ENCODE peak calls at places on chromosomes 11 and 22, in six cellular contexts. T is small intestine, V is mammary epithelial cell, W is mesenchymal stem cell, G is IMR-90, H is stomach. S is an unnamed sample.

GRCh38 chr11:9664276-9665171 is 647 bp downstream of the SWAP70 start:
- DNase-seq in T (peak), V (peak), W (peak), G (peak), H (peak), S (peak)

GRCh38 chr11:45904309-45904915 is 2.7 kb downstream of the FREY1 start:
- DNase-seq in T (peak), V (no peak), W (no peak), G (no peak), H (peak), S (no peak)

GRCh38 chr11:88631497-88631896 is 294.0 kb upstream of the CTSC start:
- DNase-seq in T (no peak), V (peak), W (no peak), G (peak), H (no peak), S (peak)

GRCh38 chr22:39176067-39176621 is 23.7 kb upstream of the CBX7 start:
- DNase-seq in T (no peak), V (no peak), W (peak), G (peak), H (peak), S (peak)

GRCh38 chr11:70122490-70123198 is 44.5 kb downstream of the ANO1 start:
- DNase-seq in T (no peak), V (no peak), W (no peak), G (no peak), H (no peak), S (no peak)

GRCh38 chr11:67673358-67673757 is 1.1 kb downstream of the ALDH3B2 start:
- DNase-seq in T (no peak), V (no peak), W (no peak), G (no peak), H (no peak), S (no peak)

GRCh38 chr11:110921742-110922200 is 209.5 kb upstream of the ARHGAP20 start:
- DNase-seq in T (no peak), V (no peak), W (no peak), G (peak), H (peak), S (no peak)

GRCh38 chr22:19984201-19984753 is 32.3 kb downstream of the ARVCF start:
- DNase-seq in T (no peak), V (peak), W (peak), G (peak), H (no peak), S (peak)

GRCh38 chr11:131279685-131280084 is 90.7 kb upstream of the NTM start:
- DNase-seq in T (no peak), V (no peak), W (no peak), G (no peak), H (no peak), S (no peak)

GRCh38 chr11:45928535-45929215 is 6.2 kb downstream of the LARGE2 start:
- DNase-seq in T (no peak), V (peak), W (no peak), G (no peak), H (no peak), S (no peak)

GRCh38 chr11:35141034-35141433 is 2.1 kb downstream of the CD44 start:
- DNase-seq in T (no peak), V (no peak), W (peak), G (no peak), H (no peak), S (no peak)

GRCh38 chr11:60005360-60005759 is 11.6 kb upstream of the OOSP4B start:
- DNase-seq in T (no peak), V (peak), W (no peak), G (no peak), H (no peak), S (no peak)

GRCh38 chr22:17471901-17472566 is 91.3 kb upstream of the SLC25A18 start:
- DNase-seq in T (no peak), V (no peak), W (no peak), G (no peak), H (no peak), S (no peak)

GRCh38 chr11:19853016-19853415 is 140.4 kb downstream of the NAV2 start:
- DNase-seq in T (no peak), V (peak), W (no peak), G (peak), H (no peak), S (no peak)

GRCh38 chr11:33344611-33345010 is 87.4 kb downstream of the HIPK3 start:
- DNase-seq in T (no peak), V (no peak), W (no peak), G (peak), H (no peak), S (peak)

GRCh38 chr22:36317658-36318271 is 64.8 kb downstream of the APOL1 start:
- DNase-seq in T (no peak), V (peak), W (no peak), G (no peak), H (no peak), S (no peak)

GRCh38 chr11:95547186-95547585 is 242.4 kb downstream of the FAM76B start:
- DNase-seq in T (no peak), V (no peak), W (no peak), G (no peak), H (no peak), S (no peak)

GRCh38 chr22:36399473-36399780 is 11.7 kb upstream of the MYH9 start:
- DNase-seq in T (no peak), V (no peak), W (no peak), G (no peak), H (no peak), S (no peak)

GRCh38 chr22:24434472-24435322 is 7.3 kb downstream of the ADORA2A start:
- DNase-seq in T (peak), V (no peak), W (peak), G (no peak), H (peak), S (no peak)

GRCh38 chr22:37571258-37571991 is 8.5 kb downstream of the LGALS2 start:
- DNase-seq in T (no peak), V (peak), W (peak), G (peak), H (no peak), S (peak)

GRCh38 chr11:89321401-89321800 is 143.7 kb downstream of the TYR start:
- DNase-seq in T (no peak), V (peak), W (no peak), G (no peak), H (no peak), S (no peak)

GRCh38 chr11:26109658-26110393 is 222.1 kb upstream of the ANO3 start:
- DNase-seq in T (no peak), V (no peak), W (peak), G (peak), H (no peak), S (no peak)

GRCh38 chr22:32482708-32483107 is 8.1 kb downstream of the FBXO7 start:
- DNase-seq in T (peak), V (peak), W (no peak), G (peak), H (no peak), S (no peak)

GRCh38 chr11:19849107-19849789 is 136.6 kb downstream of the NAV2 start:
- DNase-seq in T (no peak), V (no peak), W (no peak), G (peak), H (peak), S (no peak)

GRCh38 chr11:66259225-66259624 is 9.2 kb upstream of the RAB1B start:
- DNase-seq in T (no peak), V (no peak), W (no peak), G (no peak), H (no peak), S (no peak)
- H3K4me3 ChIP-seq in T (no peak), V (no peak), W (no peak), G (no peak), H (no peak), S (no peak)

GRCh38 chr22:50298937-50299656 is 8.3 kb downstream of the PLXNB2 start:
- DNase-seq in T (no peak), V (no peak), W (peak), G (peak), H (peak), S (peak)

GRCh38 chr22:50300620-50301257 is 6.7 kb downstream of the PLXNB2 start:
- DNase-seq in T (no peak), V (no peak), W (no peak), G (no peak), H (peak), S (no peak)

GRCh38 chr22:50298266-50298637 is 9.2 kb downstream of the PLXNB2 start:
- DNase-seq in T (no peak), V (no peak), W (no peak), G (no peak), H (no peak), S (no peak)

GRCh38 chr22:50301581-50301991 is 5.9 kb downstream of the PLXNB2 start:
- DNase-seq in T (peak), V (no peak), W (no peak), G (no peak), H (peak), S (peak)

DNA sequence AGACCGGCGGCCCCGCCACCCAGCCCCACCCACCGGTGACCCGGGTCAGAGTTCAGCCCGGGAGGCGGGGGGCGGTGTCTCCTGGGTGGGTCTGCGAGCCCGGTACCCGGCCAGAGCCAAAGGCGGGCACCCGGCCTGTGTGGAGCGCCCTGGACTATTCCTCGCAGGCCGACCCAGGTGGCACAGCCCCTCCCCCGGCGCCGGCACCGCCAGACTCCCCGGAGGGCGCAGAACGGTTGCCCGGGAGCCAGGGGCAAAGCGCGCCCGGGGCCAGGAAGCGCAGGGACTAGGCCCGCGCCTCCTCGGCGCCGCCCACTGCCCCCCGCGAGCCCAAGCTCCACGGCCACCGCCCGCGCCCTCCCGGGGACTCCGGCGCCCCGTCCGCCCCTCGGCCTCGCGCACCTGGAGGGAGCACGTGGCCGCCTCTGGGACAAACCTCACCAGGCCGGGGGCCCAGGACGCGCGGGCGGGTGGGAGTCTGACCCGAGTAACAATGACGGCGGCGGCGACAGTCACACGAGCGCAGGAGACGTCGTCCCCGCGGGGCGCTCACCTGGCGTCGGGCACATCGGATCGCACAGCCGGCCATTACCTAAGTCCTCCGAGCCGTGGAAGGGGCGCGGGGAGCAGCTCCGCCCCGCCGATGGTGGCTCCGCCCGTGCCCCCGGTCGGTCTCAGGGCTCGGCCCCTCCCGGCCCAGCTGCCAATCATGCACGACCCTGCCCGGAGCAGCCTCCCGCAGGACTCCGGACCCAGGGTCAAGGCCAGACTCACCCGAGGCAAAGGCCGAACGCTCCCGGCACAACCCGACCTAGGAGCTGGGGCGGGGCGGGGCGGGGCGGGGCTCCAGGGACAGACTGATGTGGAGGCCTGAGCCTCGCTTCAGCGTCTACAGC is 7.5 kb downstream of the PLXNB2 start:
- DNase-seq in T (peak), V (no peak), W (no peak), G (no peak), H (peak), S (peak)
- H3K4me3 ChIP-seq in T (peak), V (no peak), W (peak), G (no peak), H (peak), S (peak)

DNA sequence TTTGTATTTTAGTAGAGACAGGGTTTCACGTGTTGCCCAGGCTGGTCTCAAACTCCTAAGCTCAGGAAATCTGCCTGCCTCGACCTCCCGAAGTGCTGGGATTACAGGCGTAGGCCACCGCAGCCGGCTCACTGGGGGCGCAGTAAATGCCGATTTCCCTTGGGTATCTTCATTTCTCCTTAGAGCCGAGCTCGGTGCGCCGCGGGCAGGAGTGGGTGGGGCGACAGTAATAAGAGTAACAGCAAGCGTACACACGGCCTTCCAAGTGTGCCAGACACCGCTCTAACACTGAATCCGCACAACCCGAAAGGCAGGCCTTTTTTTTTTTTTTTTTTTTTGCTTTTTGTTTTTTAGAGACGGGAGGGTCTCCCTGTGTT is 511 bp upstream of the ADSL start:
- DNase-seq in T (peak), V (peak), W (no peak), G (no peak), H (peak), S (peak)
- H3K4me3 ChIP-seq in T (peak), V (peak), W (peak), G (peak), H (peak), S (peak)

GRCh38 chr22:43185860-43186261 is 1.1 kb downstream of the TTLL12 start:
- DNase-seq in T (peak), V (peak), W (peak), G (peak), H (peak), S (peak)
- H3K4me3 ChIP-seq in T (peak), V (peak), W (peak), G (peak), H (peak), S (peak)

GRCh38 chr11:36408476-36409136 is 101.5 kb downstream of the TRAF6 start:
- DNase-seq in T (no peak), V (no peak), W (no peak), G (no peak), H (no peak), S (no peak)
- H3K4me3 ChIP-seq in T (no peak), V (no peak), W (no peak), G (no peak), H (no peak), S (no peak)

GRCh38 chr22:41836551-41836950 is 3.6 kb downstream of the SREBF2 start:
- DNase-seq in T (no peak), V (no peak), W (no peak), G (no peak), H (no peak), S (no peak)
- H3K4me3 ChIP-seq in T (no peak), V (no peak), W (no peak), G (no peak), H (no peak), S (no peak)

S was measured in hepatocyte.